ENCODE peak calls at places on chromosomes 16 and 17, in five cellular contexts. S is lower lobe of right lung; U is heart left ventricle; X is transverse colon; J is CD4-positive, alpha-beta memory T cell. E is an unnamed sample.

GRCh38 chr16:87061521-87061920 is 255.7 kb downstream of the C16orf95 start:
- DNase-seq in U (no peak), X (no peak), J (no peak), S (no peak), E (no peak)

GRCh38 chr17:82836823-82837357 is 2.9 kb downstream of the ZNF750 start:
- DNase-seq in S (peak), U (no peak), J (no peak), X (no peak), E (peak)

GRCh38 chr16:73214825-73215481 is 167.0 kb upstream of the ZFHX3 start:
- DNase-seq in J (no peak), X (no peak), S (no peak), U (no peak), E (no peak)

GRCh38 chr16:1098266-1098991 is 2.4 kb upstream of the C1QTNF8 start:
- DNase-seq in U (peak), X (no peak), S (no peak), J (no peak), E (peak)

GRCh38 chr17:19017401-19017800 is 12.8 kb upstream of the FAM83G start:
- DNase-seq in J (peak), X (no peak), U (peak), S (peak), E (no peak)

GRCh38 chr16:72645526-72645925 is 402.4 kb downstream of the ZFHX3 start:
- DNase-seq in X (no peak), U (no peak), J (no peak), S (no peak), E (no peak)

GRCh38 chr16:20089246-20089965 is 15.7 kb upstream of the GPR139 start:
- DNase-seq in J (no peak), X (no peak), S (no peak), U (no peak), E (no peak)

GRCh38 chr16:19184823-19185509 is 16.9 kb downstream of the SYT17 start:
- DNase-seq in X (no peak), J (no peak), S (no peak), U (no peak), E (peak)

GRCh38 chr17:74814453-74814852 is 38.3 kb upstream of the NAT9 start:
- DNase-seq in J (no peak), U (no peak), S (no peak), X (no peak), E (peak)

GRCh38 chr16:88381820-88382451 is 823 bp upstream of the ZNF469 start:
- DNase-seq in U (peak), J (no peak), X (no peak), S (peak), E (peak)

GRCh38 chr17:20172378-20172775 is 163.2 kb downstream of the SPECC1 start:
- DNase-seq in X (no peak), J (no peak), S (no peak), U (no peak), E (peak)

GRCh38 chr16:80274576-80275191 is 266.1 kb upstream of the DYNLRB2 start:
- DNase-seq in U (no peak), J (no peak), X (no peak), S (no peak), E (no peak)

GRCh38 chr16:4212934-4213296 is 29.0 kb downstream of the SRL start:
- DNase-seq in S (no peak), J (no peak), X (no peak), U (no peak), E (no peak)

GRCh38 chr16:59111280-59111679 is 377.2 kb upstream of the GOT2 start:
- DNase-seq in X (no peak), J (no peak), U (no peak), S (no peak), E (no peak)

GRCh38 chr16:26344976-26345375 is 653.2 kb downstream of the HS3ST4 start:
- DNase-seq in X (no peak), U (no peak), J (no peak), S (no peak), E (no peak)

DNA sequence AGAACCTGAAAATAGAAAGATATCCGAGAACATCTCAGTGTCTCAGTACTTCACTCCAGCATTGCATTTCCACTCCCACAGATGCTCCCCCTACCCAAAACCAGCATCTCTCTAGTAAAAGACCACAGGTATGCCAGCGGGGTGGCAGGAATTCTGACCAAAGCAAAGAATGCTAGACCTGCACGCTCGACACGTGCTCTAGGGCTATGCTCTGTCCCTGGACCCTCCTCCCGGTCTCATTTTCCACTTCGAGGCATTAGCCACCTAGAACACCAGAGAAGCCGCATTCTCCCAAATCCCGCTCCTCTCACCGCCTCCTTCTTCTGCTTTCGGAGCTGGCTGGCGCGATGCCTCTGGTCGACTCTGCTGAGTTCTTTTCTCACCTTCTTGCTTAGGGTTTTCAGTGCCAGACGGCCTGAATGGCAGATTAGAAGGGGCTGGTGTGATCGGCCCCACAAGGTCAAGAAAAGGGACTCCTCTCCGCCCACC is 487 bp downstream of the TSR1 start:
- DNase-seq in J (no peak), X (peak), S (no peak), U (no peak), E (peak)
- H3K4me3 ChIP-seq in J (peak), X (peak), S (peak), U (peak), E (peak)

DNA sequence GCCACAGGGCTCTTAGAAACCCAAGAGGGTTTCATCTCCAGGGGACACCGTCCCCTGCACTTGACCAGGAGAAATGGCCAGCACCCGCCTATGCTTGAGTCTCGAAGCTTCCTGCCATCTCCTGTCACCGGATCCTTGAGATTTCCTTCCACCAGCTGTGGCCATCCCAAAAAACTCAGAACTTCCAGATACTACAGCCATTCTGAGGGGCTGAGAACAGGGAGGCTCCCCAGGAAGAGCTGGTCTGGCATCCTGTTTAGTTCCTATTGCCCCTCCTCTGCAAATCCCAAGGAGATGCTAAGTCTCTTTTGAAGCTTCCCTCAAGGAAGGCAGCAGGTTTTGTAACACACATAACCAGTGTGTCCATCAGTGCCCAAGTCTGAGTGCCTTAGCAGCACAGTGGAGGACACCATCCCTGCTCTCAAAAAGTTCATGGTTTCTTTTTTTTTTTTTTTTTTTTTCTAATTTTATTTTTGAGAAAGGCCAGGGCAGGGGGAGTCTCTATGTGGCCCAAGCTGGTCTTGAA is 2.0 kb downstream of the UBALD2 start:
- DNase-seq in X (no peak), U (no peak), S (no peak), J (peak), E (peak)
- H3K4me3 ChIP-seq in X (no peak), U (no peak), S (peak), J (peak), E (no peak)

DNA sequence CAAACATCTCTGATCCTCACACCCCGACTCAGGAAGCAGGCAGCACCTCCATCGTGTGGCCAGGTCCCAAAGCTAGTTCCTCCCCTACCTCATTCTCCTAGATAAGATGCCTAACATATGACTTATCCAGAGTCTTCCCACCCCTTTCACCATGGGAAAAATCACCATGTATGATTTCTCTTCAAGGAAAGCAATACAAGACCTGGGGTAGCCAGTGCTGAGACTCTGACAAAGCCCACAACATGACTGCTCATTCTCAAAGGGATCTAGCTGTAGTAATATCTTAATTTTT is 45.1 kb downstream of the CMTM4 start:
- DNase-seq in J (no peak), U (no peak), S (no peak), X (no peak), E (no peak)
- H3K4me3 ChIP-seq in J (no peak), U (no peak), S (no peak), X (no peak), E (no peak)

GRCh38 chr17:69059458-69060205 is 1.1 kb downstream of the ABCA9 start:
- DNase-seq in S (no peak), J (no peak), X (no peak), U (no peak), E (no peak)
- H3K4me3 ChIP-seq in S (peak), J (no peak), X (no peak), U (no peak), E (no peak)

DNA sequence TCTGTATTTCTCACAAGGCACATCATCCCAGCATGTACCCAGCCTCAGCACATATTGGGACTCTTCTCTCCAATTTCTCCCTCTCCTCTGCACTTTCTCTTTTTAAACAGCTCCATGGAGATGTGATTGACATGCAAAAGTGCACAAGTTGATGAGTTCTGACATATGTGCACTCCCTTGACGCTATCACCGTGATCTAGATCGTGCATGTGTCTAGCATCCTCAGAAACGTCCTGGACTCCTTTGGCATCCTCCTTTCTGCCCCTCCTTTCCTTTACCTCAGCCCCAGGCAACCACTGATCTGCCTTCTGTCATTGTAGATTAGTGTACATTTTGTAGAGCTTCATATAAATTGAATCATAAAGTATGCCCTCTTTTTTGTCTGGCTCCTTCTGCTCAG is 108.0 kb upstream of the HSBP1 start:
- DNase-seq in J (no peak), X (no peak), S (no peak), U (no peak), E (no peak)
- H3K4me3 ChIP-seq in J (no peak), X (no peak), S (no peak), U (no peak), E (no peak)

GRCh38 chr16:48478418-48478817 is 93.2 kb upstream of the SIAH1 start:
- DNase-seq in J (no peak), S (no peak), X (no peak), U (no peak), E (peak)
- H3K4me3 ChIP-seq in J (no peak), S (no peak), X (no peak), U (no peak), E (no peak)